ENCODE peak calls at places on chromosomes 16 and 17, in four cellular contexts. P is heart left ventricle, I is glutamatergic neuron, Z is LoVo. W is an unnamed sample.

GRCh38 chr16:70706948-70707465 is 21.2 kb upstream of the MTSS2 start:
- DNase-seq in P (no peak), I (no peak), Z (no peak), W (no peak)

GRCh38 chr17:59761385-59762021 is 54.0 kb downstream of the VMP1 start:
- DNase-seq in P (no peak), I (no peak), Z (no peak), W (no peak)

GRCh38 chr17:2755941-2756724 is 6.7 kb upstream of the CCDC92B start:
- DNase-seq in P (no peak), I (peak), Z (no peak), W (no peak)

GRCh38 chr16:89135166-89135565 is 36.4 kb upstream of the CDH15 start:
- DNase-seq in P (no peak), I (peak), Z (no peak), W (no peak)

GRCh38 chr16:16052916-16053315 is 103.5 kb downstream of the ABCC1 start:
- DNase-seq in P (no peak), I (no peak), Z (no peak), W (no peak)

GRCh38 chr17:4313482-4314114 is 49.8 kb upstream of the ANKFY1 start:
- DNase-seq in P (no peak), I (no peak), Z (no peak), W (no peak)

GRCh38 chr17:50051606-50052005 is 4.3 kb upstream of the ITGA3 start:
- DNase-seq in P (no peak), I (no peak), Z (no peak), W (no peak)

GRCh38 chr16:1981398-1981836 is at the start of gene NOXO1:
- DNase-seq in P (no peak), I (no peak), Z (no peak), W (no peak)

GRCh38 chr17:49717371-49717841 is 9.6 kb upstream of the SLC35B1 start:
- DNase-seq in P (peak), I (no peak), Z (no peak), W (no peak)

GRCh38 chr16:67163164-67163902 is 1.2 kb upstream of the HSF4 start:
- DNase-seq in P (peak), I (peak), Z (no peak), W (peak)

GRCh38 chr16:20676268-20676828 is 21.1 kb downstream of the ACSM1 start:
- DNase-seq in P (peak), I (no peak), Z (no peak), W (no peak)

GRCh38 chr16:84827131-84827574 is 7.4 kb downstream of the CRISPLD2 start:
- DNase-seq in P (no peak), I (peak), Z (no peak), W (no peak)

GRCh38 chr17:76957600-76958464 is 89.6 kb downstream of the MGAT5B start:
- DNase-seq in P (no peak), I (no peak), Z (no peak), W (no peak)

GRCh38 chr17:59542960-59543635 is 22.3 kb upstream of the DHX40 start:
- DNase-seq in P (no peak), I (no peak), Z (no peak), W (no peak)

GRCh38 chr17:30340957-30341356 is 7.1 kb upstream of the TMIGD1 start:
- DNase-seq in P (no peak), I (no peak), Z (no peak), W (no peak)

GRCh38 chr16:4298761-4299522 is 16.9 kb upstream of the GLIS2 start:
- DNase-seq in P (peak), I (peak), Z (peak), W (no peak)

GRCh38 chr17:56786989-56787482 is 46.7 kb downstream of the C17orf67 start:
- DNase-seq in P (no peak), I (no peak), Z (peak), W (no peak)

GRCh38 chr17:48925991-48926342 is 17.8 kb downstream of the UBE2Z start:
- DNase-seq in P (no peak), I (no peak), Z (no peak), W (no peak)

GRCh38 chr17:28008526-28008925 is 34.0 kb upstream of the NLK start:
- DNase-seq in P (peak), I (no peak), Z (peak), W (no peak)

GRCh38 chr17:70205386-70205785 is 36.1 kb downstream of the KCNJ2 start:
- DNase-seq in P (no peak), I (no peak), Z (no peak), W (no peak)

GRCh38 chr17:35022536-35023063 is 40.9 kb downstream of the RFFL start:
- DNase-seq in P (peak), I (no peak), Z (no peak), W (peak)

GRCh38 chr17:2170023-2170422 is 115.1 kb downstream of the HIC1 start:
- DNase-seq in P (no peak), I (no peak), Z (no peak), W (no peak)